ENCODE peak calls at places on chromosomes 1 and 21, in nine cellular contexts. K is gastrocnemius medialis; W is fibroblast of mammary gland; R is H54; D is left cardiac atrium; I is ureter; Y is BE2C; J is central memory CD8-positive, alpha-beta T cell; G is stimulated activated CD8-positive, alpha-beta memory T cell treated with anti-CD3 and anti-CD28 coated beads, Interleukin-15, amount 100 ng/mL, for 48 hours. A is an unnamed sample.

GRCh38 chr1:171218661-171219060 is 29.6 kb upstream of the FMO1 start:
- DNase-seq in K (no peak), W (no peak), R (no peak), D (no peak), I (no peak), Y (no peak), J (no peak), G (no peak), A (no peak)

GRCh38 chr21:39362733-39363132 is 13.8 kb upstream of the HMGN1 start:
- DNase-seq in K (no peak), W (no peak), R (no peak), D (no peak), I (no peak), Y (no peak), J (no peak), G (no peak), A (no peak)

GRCh38 chr1:226975909-226976670 is 36.0 kb downstream of the COQ8A start:
- DNase-seq in K (no peak), W (no peak), R (no peak), D (no peak), I (no peak), Y (no peak), J (no peak), G (no peak), A (no peak)

GRCh38 chr1:18574754-18575153 is 55.9 kb upstream of the PAX7 start:
- DNase-seq in K (no peak), W (no peak), R (no peak), D (no peak), I (no peak), Y (no peak), J (no peak), G (no peak), A (no peak)

GRCh38 chr21:45525153-45525909 is 16.9 kb downstream of the SLC19A1 start:
- DNase-seq in K (no peak), W (no peak), R (no peak), D (peak; percentile 61), I (peak; percentile 41), Y (peak; percentile 4), J (no peak), G (no peak), A (no peak)

GRCh38 chr1:63624911-63625310 is 31.7 kb downstream of the PGM1 start:
- DNase-seq in K (no peak), W (no peak), R (no peak), D (no peak), I (no peak), Y (no peak), J (no peak), G (no peak), A (no peak)

GRCh38 chr21:38384246-38384576 is 114.1 kb downstream of the ERG start:
- DNase-seq in K (no peak), W (no peak), R (no peak), D (no peak), I (no peak), Y (no peak), J (no peak), G (no peak), A (no peak)

GRCh38 chr1:1173793-1174415 is at the start of gene TTLL10:
- DNase-seq in K (no peak), W (no peak), R (no peak), D (peak; percentile 25), I (no peak), Y (peak; percentile 36), J (no peak), G (no peak), A (no peak)

GRCh38 chr21:39863111-39863510 is 4.1 kb upstream of the PCP4 start:
- DNase-seq in K (no peak), W (no peak), R (no peak), D (no peak), I (no peak), Y (no peak), J (no peak), G (no peak), A (no peak)

GRCh38 chr21:44700101-44701022 is 3.4 kb downstream of the KRTAP10-12 start:
- DNase-seq in K (no peak), W (no peak), R (no peak), D (no peak), I (no peak), Y (no peak), J (peak; percentile 8), G (no peak), A (no peak)

GRCh38 chr1:209353097-209353496 is 230.4 kb upstream of the CAMK1G start:
- DNase-seq in K (no peak), W (no peak), R (no peak), D (no peak), I (no peak), Y (no peak), J (no peak), G (no peak), A (no peak)

GRCh38 chr1:220808501-220809186 is 21.9 kb downstream of the MTARC1 start:
- DNase-seq in K (no peak), W (no peak), R (peak; percentile 84), D (no peak), I (no peak), Y (no peak), J (no peak), G (no peak), A (no peak)

GRCh38 chr1:154502742-154503111 is 515 bp upstream of the SHE start:
- DNase-seq in K (no peak), W (no peak), R (no peak), D (no peak), I (no peak), Y (no peak), J (no peak), G (no peak), A (no peak)

GRCh38 chr1:54325705-54326461 is 80.3 kb downstream of the SSBP3 start:
- DNase-seq in K (no peak), W (no peak), R (no peak), D (no peak), I (no peak), Y (peak; percentile 51), J (no peak), G (no peak), A (no peak)

GRCh38 chr1:8121261-8122159 is 95.4 kb upstream of the ERRFI1 start:
- DNase-seq in K (peak; percentile 57), W (peak; percentile 99), R (peak; percentile 33), D (peak; percentile 50), I (peak; percentile 84), Y (no peak), J (no peak), G (no peak), A (no peak)

GRCh38 chr1:34684246-34684645 is 70.6 kb upstream of the GJB5 start:
- DNase-seq in K (no peak), W (no peak), R (no peak), D (no peak), I (peak; percentile 43), Y (no peak), J (no peak), G (peak; percentile 10), A (no peak)

GRCh38 chr21:28229811-28230210 is 762.9 kb downstream of the LTN1 start:
- DNase-seq in K (no peak), W (peak; percentile 80), R (no peak), D (no peak), I (no peak), Y (no peak), J (no peak), G (no peak), A (no peak)

GRCh38 chr1:238063454-238063853 is 172.7 kb upstream of the ZP4 start:
- DNase-seq in K (no peak), W (peak; percentile 81), R (peak; percentile 13), D (no peak), I (no peak), Y (peak; percentile 66), J (no peak), G (no peak), A (no peak)

GRCh38 chr1:178451529-178451928 is 45.2 kb downstream of the CLEC20A start:
- DNase-seq in K (no peak), W (peak; percentile 22), R (no peak), D (no peak), I (no peak), Y (no peak), J (no peak), G (no peak), A (no peak)

GRCh38 chr1:30966690-30967369 is 58.3 kb upstream of the SDC3 start:
- DNase-seq in K (no peak), W (peak; percentile 68), R (peak; percentile 16), D (no peak), I (no peak), Y (peak; percentile 76), J (no peak), G (no peak), A (no peak)

A was measured in T47D.